ENCODE peak calls at places on chromosomes 4 and X, in six cellular contexts. I, Z, L, P, W and M are unnamed samples.

GRCh38 chr4:97479388-97479787 is 663.9 kb downstream of the STPG2 start:
- DNase-seq in I (no peak), Z (no peak), L (no peak), P (no peak), W (no peak), M (no peak)

GRCh38 chrX:46386511-46386910 is 158.7 kb downstream of the ZNF674 start:
- DNase-seq in I (no peak), Z (no peak), L (no peak), P (no peak), W (peak; percentile 9), M (no peak)

GRCh38 chrX:3651272-3651671 is 62.2 kb downstream of the PRKX start:
- DNase-seq in I (no peak), Z (no peak), L (no peak), P (no peak), W (peak; percentile 30), M (no peak)

GRCh38 chrX:7787714-7788113 is 55.3 kb upstream of the VCX start:
- DNase-seq in I (no peak), Z (no peak), L (no peak), P (no peak), W (no peak), M (no peak)

GRCh38 chrX:67780694-67781109 is 236.9 kb downstream of the AR start:
- DNase-seq in I (no peak), Z (peak; percentile 77), L (peak; percentile 30), P (peak; percentile 74), W (no peak), M (no peak)

GRCh38 chr4:48093949-48094550 is 40.0 kb downstream of the TXK start:
- DNase-seq in I (no peak), Z (no peak), L (no peak), P (no peak), W (no peak), M (no peak)

GRCh38 chrX:70755850-70756249 is 152.7 kb downstream of the TEX11 start:
- DNase-seq in I (peak; percentile 25), Z (no peak), L (no peak), P (no peak), W (peak; percentile 2), M (peak; percentile 19)

GRCh38 chrX:7132335-7133035 is 15.0 kb upstream of the STS start:
- DNase-seq in I (no peak), Z (no peak), L (no peak), P (no peak), W (peak; percentile 77), M (no peak)

GRCh38 chrX:2703991-2704369 is 12.9 kb downstream of the CD99 start:
- DNase-seq in I (no peak), Z (no peak), L (no peak), P (peak; percentile 40), W (no peak), M (no peak)

GRCh38 chr4:172220679-172221078 is 407.5 kb downstream of the GALNTL6 start:
- DNase-seq in I (no peak), Z (no peak), L (no peak), P (no peak), W (no peak), M (no peak)

GRCh38 chr4:31246856-31247255 is 526.7 kb downstream of the PCDH7 start:
- DNase-seq in I (no peak), Z (no peak), L (no peak), P (no peak), W (no peak), M (no peak)

GRCh38 chrX:41066969-41067368 is 18.3 kb upstream of the USP9X start:
- DNase-seq in I (no peak), Z (no peak), L (no peak), P (no peak), W (no peak), M (no peak)

GRCh38 chrX:68732906-68733493 is 85.5 kb downstream of the STARD8 start:
- DNase-seq in I (peak; percentile 43), Z (peak; percentile 78), L (no peak), P (peak; percentile 60), W (peak; percentile 59), M (peak; percentile 12)

GRCh38 chrX:68878977-68879376 is 50.2 kb downstream of the EFNB1 start:
- DNase-seq in I (no peak), Z (no peak), L (no peak), P (no peak), W (peak; percentile 95), M (no peak)